ENCODE peak calls at places on chromosome 22, in six cellular contexts. One of them, this sample, is unnamed.

GRCh38 chr22:50325444-50326224 is 1.2 kb downstream of the DENND6B start:
- DNase-seq in omental fat pad: no peak
- DNase-seq in RWPE2: no peak
- DNase-seq in CD8-positive, alpha-beta T cell: no peak
- DNase-seq in GM13977: peak
- DNase-seq in nephron progenitor cell: no peak
- DNase-seq in this sample: no peak

GRCh38 chr22:35631597-35631996 is 14.5 kb upstream of the MB start:
- DNase-seq in omental fat pad: no peak
- DNase-seq in RWPE2: no peak
- DNase-seq in CD8-positive, alpha-beta T cell: no peak
- DNase-seq in GM13977: peak
- DNase-seq in nephron progenitor cell: peak
- DNase-seq in this sample: no peak

GRCh38 chr22:48594016-48594756 is 1233.5 kb downstream of the BRD1 start:
- DNase-seq in omental fat pad: no peak
- DNase-seq in RWPE2: no peak
- DNase-seq in CD8-positive, alpha-beta T cell: no peak
- DNase-seq in GM13977: no peak
- DNase-seq in nephron progenitor cell: no peak
- DNase-seq in this sample: no peak

GRCh38 chr22:46288846-46289243 is 7.8 kb upstream of the GTSE1 start:
- DNase-seq in omental fat pad: no peak
- DNase-seq in RWPE2: no peak
- DNase-seq in CD8-positive, alpha-beta T cell: no peak
- DNase-seq in GM13977: no peak
- DNase-seq in nephron progenitor cell: no peak
- DNase-seq in this sample: no peak

GRCh38 chr22:38832005-38832978 is 11.5 kb downstream of the NPTXR start:
- DNase-seq in omental fat pad: no peak
- DNase-seq in RWPE2: peak
- DNase-seq in CD8-positive, alpha-beta T cell: no peak
- DNase-seq in GM13977: no peak
- DNase-seq in nephron progenitor cell: no peak
- DNase-seq in this sample: no peak

GRCh38 chr22:25354456-25354855 is 135.0 kb downstream of the CRYBB2 start:
- DNase-seq in omental fat pad: no peak
- DNase-seq in RWPE2: peak
- DNase-seq in CD8-positive, alpha-beta T cell: no peak
- DNase-seq in GM13977: no peak
- DNase-seq in nephron progenitor cell: no peak
- DNase-seq in this sample: no peak

GRCh38 chr22:49230194-49230577 is 597.5 kb downstream of the BRD1 start:
- DNase-seq in omental fat pad: no peak
- DNase-seq in RWPE2: no peak
- DNase-seq in CD8-positive, alpha-beta T cell: no peak
- DNase-seq in GM13977: no peak
- DNase-seq in nephron progenitor cell: peak
- DNase-seq in this sample: no peak

GRCh38 chr22:21989049-21989448 is 6.5 kb upstream of the TOP3B start:
- DNase-seq in omental fat pad: no peak
- DNase-seq in RWPE2: no peak
- DNase-seq in CD8-positive, alpha-beta T cell: no peak
- DNase-seq in GM13977: no peak
- DNase-seq in nephron progenitor cell: no peak
- DNase-seq in this sample: no peak

GRCh38 chr22:47460870-47461269 is 698.4 kb downstream of the TBC1D22A start:
- DNase-seq in omental fat pad: no peak
- DNase-seq in RWPE2: no peak
- DNase-seq in CD8-positive, alpha-beta T cell: no peak
- DNase-seq in GM13977: no peak
- DNase-seq in nephron progenitor cell: no peak
- DNase-seq in this sample: no peak

GRCh38 chr22:49297871-49298721 is 529.6 kb downstream of the BRD1 start:
- DNase-seq in omental fat pad: no peak
- DNase-seq in RWPE2: no peak
- DNase-seq in CD8-positive, alpha-beta T cell: no peak
- DNase-seq in GM13977: no peak
- DNase-seq in nephron progenitor cell: no peak
- DNase-seq in this sample: no peak

GRCh38 chr22:37604875-37605274 is 3.8 kb upstream of the GGA1 start:
- DNase-seq in omental fat pad: no peak
- DNase-seq in RWPE2: no peak
- DNase-seq in CD8-positive, alpha-beta T cell: no peak
- DNase-seq in GM13977: no peak
- DNase-seq in nephron progenitor cell: no peak
- DNase-seq in this sample: no peak

GRCh38 chr22:40392618-40393017 is 22.2 kb downstream of the SGSM3 start:
- DNase-seq in omental fat pad: no peak
- DNase-seq in RWPE2: no peak
- DNase-seq in CD8-positive, alpha-beta T cell: no peak
- DNase-seq in GM13977: no peak
- DNase-seq in nephron progenitor cell: no peak
- DNase-seq in this sample: no peak

GRCh38 chr22:27973851-27974250 is 54.8 kb upstream of the PITPNB start:
- DNase-seq in omental fat pad: no peak
- DNase-seq in RWPE2: no peak
- DNase-seq in CD8-positive, alpha-beta T cell: no peak
- DNase-seq in GM13977: no peak
- DNase-seq in nephron progenitor cell: no peak
- DNase-seq in this sample: no peak

GRCh38 chr22:21592422-21592821 is 24.9 kb downstream of the UBE2L3 start:
- DNase-seq in omental fat pad: no peak
- DNase-seq in RWPE2: no peak
- DNase-seq in CD8-positive, alpha-beta T cell: no peak
- DNase-seq in GM13977: no peak
- DNase-seq in nephron progenitor cell: no peak
- DNase-seq in this sample: no peak

GRCh38 chr22:45159652-45160462 is 3.9 kb upstream of the NUP50 start:
- DNase-seq in omental fat pad: no peak
- DNase-seq in RWPE2: no peak
- DNase-seq in CD8-positive, alpha-beta T cell: no peak
- DNase-seq in GM13977: no peak
- DNase-seq in nephron progenitor cell: no peak
- DNase-seq in this sample: no peak

GRCh38 chr22:35380013-35380412 is 883 bp upstream of the HMOX1 start:
- DNase-seq in omental fat pad: no peak
- DNase-seq in RWPE2: no peak
- DNase-seq in CD8-positive, alpha-beta T cell: no peak
- DNase-seq in GM13977: no peak
- DNase-seq in nephron progenitor cell: no peak
- DNase-seq in this sample: no peak

GRCh38 chr22:17217179-17217578 is 2.1 kb downstream of the ADA2 start:
- DNase-seq in omental fat pad: no peak
- DNase-seq in RWPE2: no peak
- DNase-seq in CD8-positive, alpha-beta T cell: no peak
- DNase-seq in GM13977: no peak
- DNase-seq in nephron progenitor cell: no peak
- DNase-seq in this sample: no peak

GRCh38 chr22:38427940-38428339 is 27.1 kb downstream of the KCNJ4 start:
- DNase-seq in omental fat pad: no peak
- DNase-seq in RWPE2: no peak
- DNase-seq in CD8-positive, alpha-beta T cell: no peak
- DNase-seq in GM13977: no peak
- DNase-seq in nephron progenitor cell: no peak
- DNase-seq in this sample: no peak

GRCh38 chr22:49699476-49699875 is 128.2 kb downstream of the BRD1 start:
- DNase-seq in omental fat pad: no peak
- DNase-seq in RWPE2: peak
- DNase-seq in CD8-positive, alpha-beta T cell: no peak
- DNase-seq in GM13977: no peak
- DNase-seq in nephron progenitor cell: no peak
- DNase-seq in this sample: no peak

GRCh38 chr22:38267086-38267485 is 5.7 kb downstream of the TMEM184B start:
- DNase-seq in omental fat pad: no peak
- DNase-seq in RWPE2: no peak
- DNase-seq in CD8-positive, alpha-beta T cell: peak
- DNase-seq in GM13977: no peak
- DNase-seq in nephron progenitor cell: no peak
- DNase-seq in this sample: no peak

GRCh38 chr22:25070870-25071465 is 118.5 kb downstream of the KIAA1671 start:
- DNase-seq in omental fat pad: no peak
- DNase-seq in RWPE2: no peak
- DNase-seq in CD8-positive, alpha-beta T cell: no peak
- DNase-seq in GM13977: no peak
- DNase-seq in nephron progenitor cell: no peak
- DNase-seq in this sample: no peak

GRCh38 chr22:49151256-49152131 is 676.2 kb downstream of the BRD1 start:
- DNase-seq in omental fat pad: no peak
- DNase-seq in RWPE2: peak
- DNase-seq in CD8-positive, alpha-beta T cell: no peak
- DNase-seq in GM13977: no peak
- DNase-seq in nephron progenitor cell: no peak
- DNase-seq in this sample: no peak

GRCh38 chr22:39748877-39749276 is 144.7 kb downstream of the ENTHD1 start:
- DNase-seq in omental fat pad: no peak
- DNase-seq in RWPE2: no peak
- DNase-seq in CD8-positive, alpha-beta T cell: no peak
- DNase-seq in GM13977: no peak
- DNase-seq in nephron progenitor cell: no peak
- DNase-seq in this sample: no peak

GRCh38 chr22:22520667-22521602 is 865 bp upstream of the ZNF280A start:
- DNase-seq in omental fat pad: no peak
- DNase-seq in RWPE2: no peak
- DNase-seq in CD8-positive, alpha-beta T cell: no peak
- DNase-seq in GM13977: no peak
- DNase-seq in nephron progenitor cell: no peak
- DNase-seq in this sample: no peak

GRCh38 chr22:42907404-42908081 is 50.5 kb upstream of the ARFGAP3 start:
- DNase-seq in omental fat pad: no peak
- DNase-seq in RWPE2: no peak
- DNase-seq in CD8-positive, alpha-beta T cell: no peak
- DNase-seq in GM13977: no peak
- DNase-seq in nephron progenitor cell: no peak
- DNase-seq in this sample: no peak

GRCh38 chr22:37018815-37019308 is 385 bp downstream of the TST start:
- DNase-seq in omental fat pad: peak
- DNase-seq in RWPE2: no peak
- DNase-seq in CD8-positive, alpha-beta T cell: no peak
- DNase-seq in GM13977: no peak
- DNase-seq in nephron progenitor cell: peak
- DNase-seq in this sample: no peak

GRCh38 chr22:23238707-23239106 is 58.4 kb downstream of the BCR start:
- DNase-seq in omental fat pad: no peak
- DNase-seq in RWPE2: no peak
- DNase-seq in CD8-positive, alpha-beta T cell: no peak
- DNase-seq in GM13977: no peak
- DNase-seq in nephron progenitor cell: no peak
- DNase-seq in this sample: no peak

GRCh38 chr22:39290724-39291161 is 28.7 kb downstream of the RPL3 start:
- DNase-seq in omental fat pad: peak
- DNase-seq in RWPE2: peak
- DNase-seq in CD8-positive, alpha-beta T cell: no peak
- DNase-seq in GM13977: peak
- DNase-seq in nephron progenitor cell: no peak
- DNase-seq in this sample: no peak

GRCh38 chr22:30816413-30816812 is 121.7 kb downstream of the OSBP2 start:
- DNase-seq in omental fat pad: no peak
- DNase-seq in RWPE2: no peak
- DNase-seq in CD8-positive, alpha-beta T cell: no peak
- DNase-seq in GM13977: no peak
- DNase-seq in nephron progenitor cell: no peak
- DNase-seq in this sample: no peak
- TF ChIP-seq CTCF in omental fat pad: no peak
- TF ChIP-seq CTCF in RWPE2: peak
- TF ChIP-seq CTCF in CD8-positive, alpha-beta T cell: no peak
- TF ChIP-seq CTCF in GM13977: no peak
- TF ChIP-seq CTCF in nephron progenitor cell: no peak
- TF ChIP-seq CTCF in this sample: peak

GRCh38 chr22:20016734-20017621 is at the start of gene ARVCF:
- DNase-seq in omental fat pad: peak
- DNase-seq in RWPE2: peak
- DNase-seq in CD8-positive, alpha-beta T cell: peak
- DNase-seq in GM13977: peak
- DNase-seq in nephron progenitor cell: peak
- DNase-seq in this sample: peak
- TF ChIP-seq CTCF in omental fat pad: no peak
- TF ChIP-seq CTCF in RWPE2: no peak
- TF ChIP-seq CTCF in CD8-positive, alpha-beta T cell: no peak
- TF ChIP-seq CTCF in GM13977: no peak
- TF ChIP-seq CTCF in nephron progenitor cell: no peak
- TF ChIP-seq CTCF in this sample: no peak

GRCh38 chr22:43991316-43992020 is 32.6 kb upstream of the PARVB start:
- DNase-seq in omental fat pad: no peak
- DNase-seq in RWPE2: no peak
- DNase-seq in CD8-positive, alpha-beta T cell: no peak
- DNase-seq in GM13977: no peak
- DNase-seq in nephron progenitor cell: no peak
- DNase-seq in this sample: no peak
- TF ChIP-seq CTCF in omental fat pad: no peak
- TF ChIP-seq CTCF in RWPE2: no peak
- TF ChIP-seq CTCF in CD8-positive, alpha-beta T cell: no peak
- TF ChIP-seq CTCF in GM13977: no peak
- TF ChIP-seq CTCF in nephron progenitor cell: no peak
- TF ChIP-seq CTCF in this sample: no peak

GRCh38 chr22:41479671-41480396 is 10.9 kb downstream of the ACO2 start:
- DNase-seq in omental fat pad: no peak
- DNase-seq in RWPE2: no peak
- DNase-seq in CD8-positive, alpha-beta T cell: no peak
- DNase-seq in GM13977: no peak
- DNase-seq in nephron progenitor cell: no peak
- DNase-seq in this sample: no peak
- TF ChIP-seq CTCF in omental fat pad: no peak
- TF ChIP-seq CTCF in RWPE2: no peak
- TF ChIP-seq CTCF in CD8-positive, alpha-beta T cell: no peak
- TF ChIP-seq CTCF in GM13977: no peak
- TF ChIP-seq CTCF in nephron progenitor cell: no peak
- TF ChIP-seq CTCF in this sample: no peak